ENCODE peak calls at places on chromosome 2, in seven cellular contexts. One of them, this sample, is unnamed.

GRCh38 chr2:129909648-129910418 is 69.6 kb upstream of the RAB6C start:
- DNase-seq in lung: no peak
- DNase-seq in CD4-positive, alpha-beta T cell: no peak
- DNase-seq in H54: no peak
- DNase-seq in HS-5: no peak
- DNase-seq in activated effector memory CD4-positive, alpha-beta T cell treated with Interleukin-2 at 50 U/mL for 16 hours: no peak
- DNase-seq in ELF-1: no peak
- DNase-seq in this sample: no peak

GRCh38 chr2:239722760-239723448 is 302.2 kb downstream of the NDUFA10 start:
- DNase-seq in lung: no peak
- DNase-seq in CD4-positive, alpha-beta T cell: no peak
- DNase-seq in H54: no peak
- DNase-seq in HS-5: no peak
- DNase-seq in activated effector memory CD4-positive, alpha-beta T cell treated with Interleukin-2 at 50 U/mL for 16 hours: no peak
- DNase-seq in ELF-1: no peak
- DNase-seq in this sample: no peak

GRCh38 chr2:138228101-138228500 is 263.8 kb downstream of the HNMT start:
- DNase-seq in lung: no peak
- DNase-seq in CD4-positive, alpha-beta T cell: no peak
- DNase-seq in H54: no peak
- DNase-seq in HS-5: no peak
- DNase-seq in activated effector memory CD4-positive, alpha-beta T cell treated with Interleukin-2 at 50 U/mL for 16 hours: no peak
- DNase-seq in ELF-1: no peak
- DNase-seq in this sample: no peak

GRCh38 chr2:43248621-43249020 is 22.2 kb upstream of the ZFP36L2 start:
- DNase-seq in lung: no peak
- DNase-seq in CD4-positive, alpha-beta T cell: no peak
- DNase-seq in H54: no peak
- DNase-seq in HS-5: no peak
- DNase-seq in activated effector memory CD4-positive, alpha-beta T cell treated with Interleukin-2 at 50 U/mL for 16 hours: no peak
- DNase-seq in ELF-1: no peak
- DNase-seq in this sample: no peak

GRCh38 chr2:27966466-27966865 is 75.9 kb downstream of the BABAM2 start:
- DNase-seq in lung: no peak
- DNase-seq in CD4-positive, alpha-beta T cell: no peak
- DNase-seq in H54: no peak
- DNase-seq in HS-5: no peak
- DNase-seq in activated effector memory CD4-positive, alpha-beta T cell treated with Interleukin-2 at 50 U/mL for 16 hours: no peak
- DNase-seq in ELF-1: no peak
- DNase-seq in this sample: no peak

GRCh38 chr2:171675810-171676345 is 11.4 kb upstream of the DYNC1I2 start:
- DNase-seq in lung: no peak
- DNase-seq in CD4-positive, alpha-beta T cell: no peak
- DNase-seq in H54: no peak
- DNase-seq in HS-5: no peak
- DNase-seq in activated effector memory CD4-positive, alpha-beta T cell treated with Interleukin-2 at 50 U/mL for 16 hours: no peak
- DNase-seq in ELF-1: peak
- DNase-seq in this sample: no peak

GRCh38 chr2:113138428-113139322 is 11.3 kb downstream of the IL1RN start:
- DNase-seq in lung: peak
- DNase-seq in CD4-positive, alpha-beta T cell: peak
- DNase-seq in H54: peak
- DNase-seq in HS-5: peak
- DNase-seq in activated effector memory CD4-positive, alpha-beta T cell treated with Interleukin-2 at 50 U/mL for 16 hours: no peak
- DNase-seq in ELF-1: peak
- DNase-seq in this sample: peak

GRCh38 chr2:148455791-148456190 is 188.8 kb upstream of the EPC2 start:
- DNase-seq in lung: no peak
- DNase-seq in CD4-positive, alpha-beta T cell: no peak
- DNase-seq in H54: no peak
- DNase-seq in HS-5: no peak
- DNase-seq in activated effector memory CD4-positive, alpha-beta T cell treated with Interleukin-2 at 50 U/mL for 16 hours: no peak
- DNase-seq in ELF-1: no peak
- DNase-seq in this sample: no peak

GRCh38 chr2:74255660-74256228 is 57.3 kb downstream of the MTHFD2 start:
- DNase-seq in lung: no peak
- DNase-seq in CD4-positive, alpha-beta T cell: no peak
- DNase-seq in H54: no peak
- DNase-seq in HS-5: no peak
- DNase-seq in activated effector memory CD4-positive, alpha-beta T cell treated with Interleukin-2 at 50 U/mL for 16 hours: no peak
- DNase-seq in ELF-1: no peak
- DNase-seq in this sample: no peak

GRCh38 chr2:169965495-169965894 is 138.2 kb downstream of the UBR3 start:
- DNase-seq in lung: no peak
- DNase-seq in CD4-positive, alpha-beta T cell: no peak
- DNase-seq in H54: no peak
- DNase-seq in HS-5: no peak
- DNase-seq in activated effector memory CD4-positive, alpha-beta T cell treated with Interleukin-2 at 50 U/mL for 16 hours: no peak
- DNase-seq in ELF-1: no peak
- DNase-seq in this sample: no peak

GRCh38 chr2:39523308-39524044 is 86.4 kb upstream of the MAP4K3 start:
- DNase-seq in lung: no peak
- DNase-seq in CD4-positive, alpha-beta T cell: no peak
- DNase-seq in H54: peak
- DNase-seq in HS-5: peak
- DNase-seq in activated effector memory CD4-positive, alpha-beta T cell treated with Interleukin-2 at 50 U/mL for 16 hours: no peak
- DNase-seq in ELF-1: no peak
- DNase-seq in this sample: peak

GRCh38 chr2:56583796-56584313 is 400.1 kb downstream of the CCDC85A start:
- DNase-seq in lung: no peak
- DNase-seq in CD4-positive, alpha-beta T cell: no peak
- DNase-seq in H54: no peak
- DNase-seq in HS-5: no peak
- DNase-seq in activated effector memory CD4-positive, alpha-beta T cell treated with Interleukin-2 at 50 U/mL for 16 hours: no peak
- DNase-seq in ELF-1: no peak
- DNase-seq in this sample: no peak

GRCh38 chr2:205633994-205634393 is 48.3 kb upstream of the NRP2 start:
- DNase-seq in lung: no peak
- DNase-seq in CD4-positive, alpha-beta T cell: no peak
- DNase-seq in H54: no peak
- DNase-seq in HS-5: no peak
- DNase-seq in activated effector memory CD4-positive, alpha-beta T cell treated with Interleukin-2 at 50 U/mL for 16 hours: no peak
- DNase-seq in ELF-1: no peak
- DNase-seq in this sample: no peak

This sample was measured in AG04450.